ENCODE peak calls at places on chromosomes 3 and 15, in four cellular contexts. One of them, this sample, is unnamed.
A peak's percentile ranks its signal among the peaks of the same experiment; 100 is the strongest.

GRCh38 chr15:77784361-77785292 is 151.9 kb upstream of the LINGO1 start:
- DNase-seq in CD4-positive, alpha-beta T cell: no peak
- DNase-seq in glutamatergic neuron: peak; percentile 60
- DNase-seq in A172: no peak
- DNase-seq in this sample: peak; percentile 29

GRCh38 chr15:25931846-25932245 is 68.7 kb upstream of the ATP10A start:
- DNase-seq in A172: no peak
- DNase-seq in glutamatergic neuron: no peak
- DNase-seq in CD4-positive, alpha-beta T cell: no peak
- DNase-seq in this sample: no peak

GRCh38 chr3:134328147-134328591 is 46.1 kb downstream of the AMOTL2 start:
- DNase-seq in A172: peak; percentile 97
- DNase-seq in CD4-positive, alpha-beta T cell: no peak
- DNase-seq in glutamatergic neuron: no peak
- DNase-seq in this sample: no peak

GRCh38 chr3:62876064-62876463 is 848 bp upstream of the CADPS start:
- DNase-seq in A172: peak; percentile 22
- DNase-seq in glutamatergic neuron: peak; percentile 48
- DNase-seq in CD4-positive, alpha-beta T cell: no peak
- DNase-seq in this sample: peak; percentile 3

GRCh38 chr3:136075816-136076215 is 110.3 kb downstream of the PPP2R3A start:
- DNase-seq in glutamatergic neuron: no peak
- DNase-seq in A172: no peak
- DNase-seq in CD4-positive, alpha-beta T cell: no peak
- DNase-seq in this sample: no peak

GRCh38 chr15:55564347-55565145 is 23.6 kb downstream of the PYGO1 start:
- DNase-seq in A172: no peak
- DNase-seq in glutamatergic neuron: no peak
- DNase-seq in CD4-positive, alpha-beta T cell: no peak
- DNase-seq in this sample: no peak

GRCh38 chr3:23035927-23036640 is 167.0 kb upstream of the UBE2E2 start:
- DNase-seq in A172: no peak
- DNase-seq in glutamatergic neuron: no peak
- DNase-seq in CD4-positive, alpha-beta T cell: peak; percentile 32
- DNase-seq in this sample: peak; percentile 3

GRCh38 chr3:77281721-77282120 is 241.8 kb downstream of the ROBO2 start:
- DNase-seq in glutamatergic neuron: peak; percentile 57
- DNase-seq in CD4-positive, alpha-beta T cell: no peak
- DNase-seq in A172: no peak
- DNase-seq in this sample: no peak

GRCh38 chr3:117355566-117355965 is 646.0 kb downstream of the TUSC7 start:
- DNase-seq in CD4-positive, alpha-beta T cell: no peak
- DNase-seq in A172: no peak
- DNase-seq in glutamatergic neuron: peak; percentile 44
- DNase-seq in this sample: no peak

GRCh38 chr3:109023656-109024254 is 70.1 kb upstream of the GUCA1C start:
- DNase-seq in glutamatergic neuron: peak; percentile 48
- DNase-seq in CD4-positive, alpha-beta T cell: peak; percentile 26
- DNase-seq in A172: peak; percentile 57
- DNase-seq in this sample: peak; percentile 34

GRCh38 chr3:189863031-189863430 is 231.8 kb downstream of the TP63 start:
- DNase-seq in A172: no peak
- DNase-seq in CD4-positive, alpha-beta T cell: no peak
- DNase-seq in glutamatergic neuron: no peak
- DNase-seq in this sample: no peak

GRCh38 chr3:132593950-132594328 is 3.1 kb upstream of the ACKR4 start:
- DNase-seq in CD4-positive, alpha-beta T cell: no peak
- DNase-seq in A172: peak; percentile 75
- DNase-seq in glutamatergic neuron: no peak
- DNase-seq in this sample: no peak

GRCh38 chr3:52532517-52532837 is 1.2 kb downstream of the NT5DC2 start:
- DNase-seq in A172: peak; percentile 47
- DNase-seq in CD4-positive, alpha-beta T cell: peak; percentile 8
- DNase-seq in glutamatergic neuron: no peak
- DNase-seq in this sample: peak; percentile 40

GRCh38 chr15:92780816-92781215 is 119.3 kb upstream of the CHD2 start:
- DNase-seq in glutamatergic neuron: no peak
- DNase-seq in A172: no peak
- DNase-seq in CD4-positive, alpha-beta T cell: no peak
- DNase-seq in this sample: no peak

GRCh38 chr15:67178569-67179210 is 75.8 kb downstream of the AAGAB start:
- DNase-seq in glutamatergic neuron: no peak
- DNase-seq in CD4-positive, alpha-beta T cell: no peak
- DNase-seq in A172: peak; percentile 98
- DNase-seq in this sample: no peak

GRCh38 chr15:46682969-46683791 is 1034.1 kb upstream of the SEMA6D start:
- DNase-seq in A172: no peak
- DNase-seq in glutamatergic neuron: no peak
- DNase-seq in CD4-positive, alpha-beta T cell: no peak
- DNase-seq in this sample: no peak

GRCh38 chr3:115478359-115478758 is 145.0 kb upstream of the GAP43 start:
- DNase-seq in A172: no peak
- DNase-seq in CD4-positive, alpha-beta T cell: no peak
- DNase-seq in glutamatergic neuron: no peak
- DNase-seq in this sample: no peak

GRCh38 chr3:18988619-18989229 is 159.6 kb upstream of the KCNH8 start:
- DNase-seq in A172: peak; percentile 48
- DNase-seq in glutamatergic neuron: no peak
- DNase-seq in CD4-positive, alpha-beta T cell: no peak
- DNase-seq in this sample: no peak

GRCh38 chr3:47612178-47612577 is 33.5 kb upstream of the CSPG5 start:
- DNase-seq in glutamatergic neuron: no peak
- DNase-seq in CD4-positive, alpha-beta T cell: no peak
- DNase-seq in A172: peak; percentile 71
- DNase-seq in this sample: no peak

GRCh38 chr3:55313701-55314100 is 173.4 kb downstream of the WNT5A start:
- DNase-seq in CD4-positive, alpha-beta T cell: no peak
- DNase-seq in A172: no peak
- DNase-seq in glutamatergic neuron: no peak
- DNase-seq in this sample: no peak

GRCh38 chr3:48215466-48215865 is 7.8 kb upstream of the CAMP start:
- DNase-seq in A172: no peak
- DNase-seq in glutamatergic neuron: no peak
- DNase-seq in CD4-positive, alpha-beta T cell: no peak
- DNase-seq in this sample: no peak

GRCh38 chr3:173553635-173554280 is 156.2 kb downstream of the NLGN1 start:
- DNase-seq in glutamatergic neuron: no peak
- DNase-seq in CD4-positive, alpha-beta T cell: no peak
- DNase-seq in A172: peak; percentile 48
- DNase-seq in this sample: no peak

GRCh38 chr3:36192901-36193300 is 187.4 kb upstream of the STAC start:
- DNase-seq in A172: no peak
- DNase-seq in glutamatergic neuron: no peak
- DNase-seq in CD4-positive, alpha-beta T cell: no peak
- DNase-seq in this sample: no peak

GRCh38 chr15:51936119-51936478 is 35.5 kb downstream of the LEO1 start:
- DNase-seq in A172: no peak
- DNase-seq in glutamatergic neuron: no peak
- DNase-seq in CD4-positive, alpha-beta T cell: no peak
- DNase-seq in this sample: no peak

GRCh38 chr15:25717116-25717755 is 145.9 kb downstream of the ATP10A start:
- DNase-seq in glutamatergic neuron: no peak
- DNase-seq in CD4-positive, alpha-beta T cell: no peak
- DNase-seq in A172: no peak
- DNase-seq in this sample: no peak

GRCh38 chr15:101250331-101250730 is 1.5 kb downstream of the CHSY1 start:
- DNase-seq in CD4-positive, alpha-beta T cell: no peak
- DNase-seq in glutamatergic neuron: no peak
- DNase-seq in A172: peak; percentile 57
- DNase-seq in this sample: no peak

GRCh38 chr15:90153658-90154057 is 47.5 kb upstream of the SEMA4B start:
- DNase-seq in glutamatergic neuron: no peak
- DNase-seq in A172: no peak
- DNase-seq in CD4-positive, alpha-beta T cell: no peak
- DNase-seq in this sample: no peak

GRCh38 chr15:39287322-39288195 is 293.3 kb upstream of the THBS1 start:
- DNase-seq in glutamatergic neuron: no peak
- DNase-seq in CD4-positive, alpha-beta T cell: no peak
- DNase-seq in A172: peak; percentile 56
- DNase-seq in this sample: no peak

GRCh38 chr3:25962255-25962654 is 172.4 kb downstream of the OXSM start:
- DNase-seq in CD4-positive, alpha-beta T cell: no peak
- DNase-seq in glutamatergic neuron: no peak
- DNase-seq in A172: no peak
- DNase-seq in this sample: no peak

GRCh38 chr3:172525116-172525613 is 1.9 kb upstream of the TNFSF10 start:
- DNase-seq in glutamatergic neuron: no peak
- DNase-seq in A172: no peak
- DNase-seq in CD4-positive, alpha-beta T cell: no peak
- DNase-seq in this sample: no peak

GRCh38 chr3:45929042-45929679 is 14.1 kb upstream of the CXCR6 start:
- DNase-seq in glutamatergic neuron: peak; percentile 74
- DNase-seq in CD4-positive, alpha-beta T cell: peak; percentile 59
- DNase-seq in A172: peak; percentile 40
- DNase-seq in this sample: peak; percentile 68

GRCh38 chr3:61985020-61985419 is 388.3 kb downstream of the FEZF2 start:
- DNase-seq in glutamatergic neuron: no peak
- DNase-seq in CD4-positive, alpha-beta T cell: no peak
- DNase-seq in A172: peak; percentile 67
- DNase-seq in this sample: no peak

GRCh38 chr15:57334257-57334656 is 42.0 kb upstream of the CGNL1 start:
- DNase-seq in glutamatergic neuron: no peak
- DNase-seq in A172: peak; percentile 87
- DNase-seq in CD4-positive, alpha-beta T cell: no peak
- DNase-seq in this sample: no peak

GRCh38 chr3:51934139-51934850 is 7.4 kb downstream of the RRP9 start:
- DNase-seq in CD4-positive, alpha-beta T cell: no peak
- DNase-seq in A172: no peak
- DNase-seq in glutamatergic neuron: no peak
- DNase-seq in this sample: no peak

GRCh38 chr15:88745696-88746095 is 57.5 kb upstream of the ACAN start:
- DNase-seq in CD4-positive, alpha-beta T cell: no peak
- DNase-seq in glutamatergic neuron: no peak
- DNase-seq in A172: peak; percentile 13
- DNase-seq in this sample: no peak

GRCh38 chr15:96053039-96054021 is 277.2 kb upstream of the NR2F2 start:
- DNase-seq in glutamatergic neuron: peak; percentile 24
- DNase-seq in A172: peak; percentile 19
- DNase-seq in CD4-positive, alpha-beta T cell: no peak
- DNase-seq in this sample: no peak

GRCh38 chr15:73954188-73955145 is 28.2 kb downstream of the LOXL1 start:
- DNase-seq in A172: no peak
- DNase-seq in glutamatergic neuron: no peak
- DNase-seq in CD4-positive, alpha-beta T cell: no peak
- DNase-seq in this sample: no peak

This sample was measured in activated naive CD8-positive, alpha-beta T cell treated with anti-CD3 and anti-CD28 coated beads, Interleukin-2, amount 50 U/mL, for 24 hours.